ENCODE peak calls at places on chromosomes 3 and 15, in ten cellular contexts. M, D, V, N, H, Z, E, G, P and S are unnamed samples.

GRCh38 chr15:93048759-93049161 is 40.3 kb downstream of the RGMA start:
- DNase-seq in N (no peak), H (peak; percentile 38), E (no peak), D (no peak), Z (no peak), V (peak; percentile 65), P (no peak), G (peak; percentile 58), M (peak; percentile 58), S (no peak)

GRCh38 chr3:159947220-159947619 is 41.4 kb upstream of the IL12A start:
- DNase-seq in V (no peak), Z (peak; percentile 86), D (no peak), G (no peak), N (no peak), P (no peak), E (peak; percentile 88), M (peak; percentile 44), H (peak; percentile 76), S (no peak)

GRCh38 chr3:101026881-101027678 is 33.9 kb upstream of the ABI3BP start:
- DNase-seq in D (no peak), E (no peak), N (no peak), V (no peak), M (no peak), H (no peak), Z (no peak), G (no peak), P (no peak), S (no peak)

GRCh38 chr15:78103406-78104118 is 11.2 kb downstream of the SH2D7 start:
- DNase-seq in G (no peak), H (no peak), Z (no peak), E (no peak), M (no peak), V (peak; percentile 65), D (no peak), P (no peak), N (no peak), S (peak; percentile 65)

GRCh38 chr3:167125612-167126407 is 254.3 kb downstream of the ZBBX start:
- DNase-seq in P (no peak), N (no peak), V (no peak), Z (peak; percentile 54), D (no peak), E (no peak), G (no peak), H (no peak), M (no peak), S (no peak)

GRCh38 chr3:159082514-159082913 is 280.7 kb downstream of the MFSD1 start:
- DNase-seq in H (peak; percentile 56), D (no peak), P (no peak), E (peak; percentile 66), G (no peak), V (no peak), M (peak; percentile 1), Z (peak; percentile 57), N (no peak), S (no peak)

GRCh38 chr3:42732829-42733459 is 30.3 kb upstream of the HHATL start:
- DNase-seq in M (no peak), Z (no peak), G (no peak), E (no peak), P (no peak), H (no peak), D (no peak), V (no peak), N (no peak), S (no peak)

GRCh38 chr15:44593042-44593736 is 56.2 kb downstream of the EIF3J start:
- DNase-seq in N (no peak), P (no peak), V (no peak), E (no peak), H (no peak), D (no peak), M (peak; percentile 37), G (no peak), Z (peak; percentile 15), S (peak; percentile 58)

GRCh38 chr15:54226455-54226854 is 248.2 kb downstream of the UNC13C start:
- DNase-seq in P (no peak), V (no peak), H (no peak), Z (no peak), M (no peak), D (no peak), E (no peak), G (no peak), N (no peak), S (no peak)

GRCh38 chr3:24683090-24683489 is 188.4 kb upstream of the THRB start:
- DNase-seq in D (no peak), G (no peak), H (no peak), P (no peak), E (peak; percentile 81), M (no peak), N (no peak), Z (peak; percentile 88), V (no peak), S (no peak)

GRCh38 chr15:43483306-43484128 is 9.4 kb downstream of the TP53BP1 start:
- DNase-seq in D (no peak), M (peak; percentile 51), N (no peak), V (no peak), H (peak; percentile 26), P (no peak), E (no peak), Z (peak; percentile 40), G (no peak), S (peak; percentile 40)